ENCODE peak calls at places on chromosome 9, in four cellular contexts. One of them, this sample, is unnamed.

GRCh38 chr9:89284076-89284475 is 26.9 kb upstream of the CKS2 start:
- DNase-seq in H1: no peak
- DNase-seq in GM12878: no peak
- DNase-seq in HepG2: no peak
- DNase-seq in this sample: no peak

GRCh38 chr9:18359335-18359734 is 114.6 kb upstream of the ADAMTSL1 start:
- DNase-seq in H1: no peak
- DNase-seq in GM12878: no peak
- DNase-seq in HepG2: no peak
- DNase-seq in this sample: no peak

GRCh38 chr9:129437626-129438323 is 183.1 kb downstream of the C9orf50 start:
- DNase-seq in H1: no peak
- DNase-seq in GM12878: no peak
- DNase-seq in HepG2: no peak
- DNase-seq in this sample: no peak

GRCh38 chr9:15299374-15299939 is 7.6 kb downstream of the TTC39B start:
- DNase-seq in H1: no peak
- DNase-seq in GM12878: peak; percentile 53
- DNase-seq in HepG2: no peak
- DNase-seq in this sample: no peak

GRCh38 chr9:112866662-112867274 is 23.9 kb downstream of the SLC46A2 start:
- DNase-seq in H1: no peak
- DNase-seq in GM12878: no peak
- DNase-seq in HepG2: no peak
- DNase-seq in this sample: peak; percentile 40

GRCh38 chr9:98495530-98495929 is 213.2 kb downstream of the GABBR2 start:
- DNase-seq in H1: no peak
- DNase-seq in GM12878: no peak
- DNase-seq in HepG2: no peak
- DNase-seq in this sample: no peak

GRCh38 chr9:78676623-78677022 is 379.7 kb downstream of the PSAT1 start:
- DNase-seq in H1: no peak
- DNase-seq in GM12878: no peak
- DNase-seq in HepG2: no peak
- DNase-seq in this sample: no peak

GRCh38 chr9:93677641-93678136 is 101.3 kb downstream of the PHF2 start:
- DNase-seq in H1: no peak
- DNase-seq in GM12878: no peak
- DNase-seq in HepG2: no peak
- DNase-seq in this sample: no peak

GRCh38 chr9:1460143-1460769 is 410.1 kb downstream of the DMRT2 start:
- DNase-seq in H1: no peak
- DNase-seq in GM12878: peak; percentile 25
- DNase-seq in HepG2: peak; percentile 53
- DNase-seq in this sample: peak; percentile 22

GRCh38 chr9:8600914-8601680 is 801.5 kb upstream of the DMAC1 start:
- DNase-seq in H1: no peak
- DNase-seq in GM12878: no peak
- DNase-seq in HepG2: no peak
- DNase-seq in this sample: no peak

GRCh38 chr9:105670775-105671174 is 8.5 kb downstream of the TAL2 start:
- DNase-seq in H1: no peak
- DNase-seq in GM12878: no peak
- DNase-seq in HepG2: no peak
- DNase-seq in this sample: no peak

GRCh38 chr9:129480227-129480626 is 140.7 kb downstream of the C9orf50 start:
- DNase-seq in H1: no peak
- DNase-seq in GM12878: no peak
- DNase-seq in HepG2: no peak
- DNase-seq in this sample: no peak

GRCh38 chr9:95822583-95823431 is 52.7 kb upstream of the ERCC6L2 start:
- DNase-seq in H1: no peak
- DNase-seq in GM12878: peak; percentile 84
- DNase-seq in HepG2: no peak
- DNase-seq in this sample: no peak

GRCh38 chr9:112401175-112401815 is 21.4 kb downstream of the HSDL2 start:
- DNase-seq in H1: no peak
- DNase-seq in GM12878: no peak
- DNase-seq in HepG2: no peak
- DNase-seq in this sample: no peak

GRCh38 chr9:92988215-92988731 is 41.0 kb downstream of the FGD3 start:
- DNase-seq in H1: no peak
- DNase-seq in GM12878: no peak
- DNase-seq in HepG2: no peak
- DNase-seq in this sample: no peak

GRCh38 chr9:92534199-92535159 is 1.3 kb downstream of the ECM2 start:
- DNase-seq in H1: no peak
- DNase-seq in GM12878: peak; percentile 36
- DNase-seq in HepG2: no peak
- DNase-seq in this sample: no peak

GRCh38 chr9:99143661-99144060 is 38.7 kb downstream of the TGFBR1 start:
- DNase-seq in H1: no peak
- DNase-seq in GM12878: no peak
- DNase-seq in HepG2: no peak
- DNase-seq in this sample: no peak

GRCh38 chr9:9112001-9112725 is 1312.6 kb upstream of the DMAC1 start:
- DNase-seq in H1: no peak
- DNase-seq in GM12878: no peak
- DNase-seq in HepG2: no peak
- DNase-seq in this sample: no peak

GRCh38 chr9:69066955-69067354 is 31.4 kb downstream of the FXN start:
- DNase-seq in H1: no peak
- DNase-seq in GM12878: no peak
- DNase-seq in HepG2: no peak
- DNase-seq in this sample: no peak

GRCh38 chr9:8648271-8648670 is 848.7 kb upstream of the DMAC1 start:
- DNase-seq in H1: no peak
- DNase-seq in GM12878: no peak
- DNase-seq in HepG2: no peak
- DNase-seq in this sample: no peak

GRCh38 chr9:2242778-2243395 is 227.7 kb downstream of the SMARCA2 start:
- DNase-seq in H1: no peak
- DNase-seq in GM12878: no peak
- DNase-seq in HepG2: no peak
- DNase-seq in this sample: no peak

GRCh38 chr9:92170848-92171247 is 55.6 kb upstream of the SPTLC1 start:
- DNase-seq in H1: no peak
- DNase-seq in GM12878: no peak
- DNase-seq in HepG2: no peak
- DNase-seq in this sample: no peak

DNA sequence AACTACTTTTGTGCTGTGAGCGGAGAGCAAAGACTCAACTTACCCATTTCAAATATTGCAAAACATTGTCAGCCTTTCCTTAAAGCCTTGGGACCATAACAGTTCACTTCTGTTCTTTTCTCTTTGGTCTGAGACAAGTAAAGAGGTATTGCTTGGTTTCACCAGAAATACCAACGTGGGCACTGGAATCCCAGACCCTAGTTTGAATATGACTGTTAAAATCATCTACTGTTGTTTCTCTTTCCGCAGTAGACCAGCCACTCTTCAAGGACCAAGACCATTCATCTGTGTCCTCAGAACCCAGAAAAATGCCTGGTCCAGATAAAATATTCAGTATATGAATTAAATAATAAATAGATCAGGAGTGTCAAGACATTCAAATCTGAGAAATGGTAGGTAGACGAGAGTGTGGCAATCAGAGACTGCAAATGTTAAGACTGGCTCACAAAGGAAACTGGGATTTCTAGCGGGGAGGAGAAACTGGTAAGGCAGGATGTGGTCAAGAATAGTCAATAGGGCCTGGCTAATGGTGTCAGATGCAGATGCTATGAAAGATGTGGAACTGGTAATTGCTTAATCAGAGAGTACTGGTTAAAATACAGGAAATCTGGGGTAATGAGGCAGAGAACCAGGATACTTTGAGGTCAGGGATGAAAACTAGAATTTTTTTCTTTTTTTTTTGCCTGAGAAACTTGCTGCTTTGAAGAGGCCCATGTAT is 82.1 kb upstream of the IL33 start:
- DNase-seq in H1: no peak
- DNase-seq in GM12878: peak; percentile 69
- DNase-seq in HepG2: no peak
- DNase-seq in this sample: no peak
- TF ChIP-seq SUZ12 in H1: no peak
- TF ChIP-seq SUZ12 in GM12878: no peak
- TF ChIP-seq SUZ12 in HepG2: no peak
- TF ChIP-seq SUZ12 in this sample: no peak

GRCh38 chr9:27711241-27711640 is 138.0 kb upstream of the C9orf72 start:
- DNase-seq in H1: no peak
- DNase-seq in GM12878: no peak
- DNase-seq in HepG2: no peak
- DNase-seq in this sample: no peak
- TF ChIP-seq YY1 in H1: no peak
- TF ChIP-seq YY1 in GM12878: no peak
- TF ChIP-seq YY1 in HepG2: no peak
- TF ChIP-seq YY1 in this sample: no peak

GRCh38 chr9:126797903-126798302 is 6.9 kb upstream of the ZBTB43 start:
- DNase-seq in H1: no peak
- DNase-seq in GM12878: no peak
- DNase-seq in HepG2: no peak
- DNase-seq in this sample: no peak

GRCh38 chr9:126791406-126792230 is 13.2 kb upstream of the ZBTB43 start:
- DNase-seq in H1: no peak
- DNase-seq in GM12878: no peak
- DNase-seq in HepG2: peak; percentile 49
- DNase-seq in this sample: no peak

GRCh38 chr9:126793686-126794417 is 11.0 kb upstream of the ZBTB43 start:
- DNase-seq in H1: no peak
- DNase-seq in GM12878: no peak
- DNase-seq in HepG2: no peak
- DNase-seq in this sample: no peak

GRCh38 chr9:126796758-126797157 is 8.1 kb upstream of the ZBTB43 start:
- DNase-seq in H1: no peak
- DNase-seq in GM12878: no peak
- DNase-seq in HepG2: peak; percentile 17
- DNase-seq in this sample: no peak

DNA sequence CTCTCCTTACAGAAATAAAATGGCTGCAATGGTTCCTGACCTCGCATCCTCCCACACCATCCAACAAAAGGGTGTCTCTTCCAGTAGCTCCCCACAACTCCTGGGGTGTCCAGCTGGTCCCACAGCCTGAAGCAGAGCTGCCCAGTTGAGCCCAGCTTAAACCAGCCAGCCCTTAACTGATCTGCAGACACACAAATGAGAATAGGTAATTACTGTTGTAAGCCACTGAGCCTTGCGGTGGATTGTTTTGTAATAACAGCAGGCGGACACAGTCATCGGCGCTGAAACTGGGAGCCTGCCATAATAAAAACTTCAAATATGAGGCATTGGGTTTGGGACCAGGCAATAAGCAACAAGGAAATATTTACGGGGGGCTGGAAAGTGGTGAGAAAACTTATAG is 10.4 kb upstream of the ZBTB43 start:
- DNase-seq in H1: no peak
- DNase-seq in GM12878: no peak
- DNase-seq in HepG2: no peak
- DNase-seq in this sample: no peak
- H3K9ac ChIP-seq in H1: no peak overlapping the region
- H3K9ac ChIP-seq in GM12878: no peak overlapping the region
- H3K9ac ChIP-seq in HepG2: no peak overlapping the region
- H3K9ac ChIP-seq in this sample: no peak overlapping the region

GRCh38 chr9:34233691-34234090 is 54.8 kb downstream of the UBAP1 start:
- DNase-seq in H1: no peak
- DNase-seq in GM12878: no peak
- DNase-seq in HepG2: no peak
- DNase-seq in this sample: no peak
- TF ChIP-seq SUZ12 in H1: no peak
- TF ChIP-seq SUZ12 in GM12878: no peak
- TF ChIP-seq SUZ12 in HepG2: no peak
- TF ChIP-seq SUZ12 in this sample: no peak

DNA sequence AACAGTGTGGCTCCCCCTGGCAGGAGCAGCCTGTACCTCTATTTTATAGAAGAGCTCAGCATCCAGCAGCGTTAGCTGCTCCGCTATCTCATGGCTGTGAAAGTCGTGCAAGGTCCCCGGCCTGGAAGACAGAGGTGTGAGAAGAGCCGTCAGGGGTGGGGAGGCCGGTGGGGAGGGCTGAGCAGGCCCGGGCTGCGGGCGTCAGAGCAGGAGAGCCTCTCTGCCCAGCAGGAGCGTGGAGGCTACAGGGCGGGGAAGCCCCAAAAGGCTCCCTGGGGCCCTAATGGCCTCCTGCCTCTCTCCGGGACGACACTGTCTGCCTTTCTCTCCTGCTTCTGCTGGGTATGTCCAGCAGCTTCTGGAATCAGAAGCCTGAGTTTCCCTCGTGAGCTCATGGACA is 42.6 kb downstream of the PRRT1B start:
- DNase-seq in H1: no peak
- DNase-seq in GM12878: no peak
- DNase-seq in HepG2: no peak
- DNase-seq in this sample: no peak
- TF ChIP-seq YY1 in H1: no peak
- TF ChIP-seq YY1 in GM12878: no peak
- TF ChIP-seq YY1 in HepG2: no peak
- TF ChIP-seq YY1 in this sample: no peak

GRCh38 chr9:14095272-14095671 is 218.7 kb downstream of the NFIB start:
- DNase-seq in H1: no peak
- DNase-seq in GM12878: no peak
- DNase-seq in HepG2: no peak
- DNase-seq in this sample: no peak
- H3K9ac ChIP-seq in H1: no peak overlapping the region
- H3K9ac ChIP-seq in GM12878: no peak overlapping the region
- H3K9ac ChIP-seq in HepG2: no peak overlapping the region
- H3K9ac ChIP-seq in this sample: no peak overlapping the region

GRCh38 chr9:82720515-82720914 is 342.4 kb downstream of the RASEF start:
- DNase-seq in H1: no peak
- DNase-seq in GM12878: no peak
- DNase-seq in HepG2: no peak
- DNase-seq in this sample: no peak

GRCh38 chr9:82726404-82727276 is 336.3 kb downstream of the RASEF start:
- DNase-seq in H1: no peak
- DNase-seq in GM12878: peak; percentile 44
- DNase-seq in HepG2: no peak
- DNase-seq in this sample: no peak

GRCh38 chr9:82722556-82722955 is 340.4 kb downstream of the RASEF start:
- DNase-seq in H1: no peak
- DNase-seq in GM12878: no peak
- DNase-seq in HepG2: no peak
- DNase-seq in this sample: no peak

GRCh38 chr9:82722051-82722450 is 340.9 kb downstream of the RASEF start:
- DNase-seq in H1: no peak
- DNase-seq in GM12878: no peak
- DNase-seq in HepG2: no peak
- DNase-seq in this sample: no peak

GRCh38 chr9:82721596-82721995 is 341.3 kb downstream of the RASEF start:
- DNase-seq in H1: no peak
- DNase-seq in GM12878: no peak
- DNase-seq in HepG2: no peak
- DNase-seq in this sample: no peak
- TF ChIP-seq SUZ12 in H1: no peak
- TF ChIP-seq SUZ12 in GM12878: no peak
- TF ChIP-seq SUZ12 in HepG2: no peak
- TF ChIP-seq SUZ12 in this sample: no peak

DNA sequence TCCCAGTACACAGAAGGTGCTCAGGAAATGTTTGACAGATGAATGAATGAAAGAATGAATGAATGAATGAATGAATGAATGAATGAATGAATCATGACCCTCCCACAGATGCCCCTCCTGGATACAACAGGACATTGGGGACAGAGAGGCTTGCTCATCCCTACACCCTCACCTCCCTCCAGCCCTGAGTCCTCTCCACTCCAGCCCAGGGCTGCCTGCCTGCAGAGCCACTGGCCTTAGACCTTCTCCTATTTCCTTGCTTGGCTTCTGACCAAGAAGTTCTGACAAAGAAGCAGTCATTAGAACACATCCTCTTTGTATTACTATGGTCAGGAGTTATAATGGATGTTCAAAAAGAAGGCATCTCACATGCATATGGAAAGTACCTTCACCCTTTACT is 240.7 kb upstream of the DAPK1 start:
- DNase-seq in H1: no peak
- DNase-seq in GM12878: no peak
- DNase-seq in HepG2: no peak
- DNase-seq in this sample: no peak
- TF ChIP-seq YY1 in H1: no peak
- TF ChIP-seq YY1 in GM12878: no peak
- TF ChIP-seq YY1 in HepG2: no peak
- TF ChIP-seq YY1 in this sample: no peak

This sample was measured in NT2/D1.